ENCODE peak calls at places on chromosomes 11 and 22, in six cellular contexts. One of them, this sample, is unnamed.

GRCh38 chr11:14973621-14974020 is 1.5 kb upstream of the CALCA start:
- DNase-seq in epithelial cell of esophagus: peak
- DNase-seq in activated T-helper 1 cell treated with anti-CD3 and anti-CD28 coated beads, Interleukin-12 subunit alpha, Interleukin-12 subunit beta, Interleukin-2, Interleukin-4 antibody, amounts not matched to agents 30 ng/mL and 10 ng/mL and 1 ng/mL, durations not matched to agents 14 hours and 24 hours and 36 hours: no peak
- DNase-seq in A549: no peak
- DNase-seq in NCI-H510A: peak
- DNase-seq in ELF-1: peak
- DNase-seq in this sample: no peak

GRCh38 chr22:43541022-43541421 is 129.2 kb downstream of the MPPED1 start:
- DNase-seq in epithelial cell of esophagus: no peak
- DNase-seq in ELF-1: no peak
- DNase-seq in NCI-H510A: no peak
- DNase-seq in A549: no peak
- DNase-seq in activated T-helper 1 cell treated with anti-CD3 and anti-CD28 coated beads, Interleukin-12 subunit alpha, Interleukin-12 subunit beta, Interleukin-2, Interleukin-4 antibody, amounts not matched to agents 30 ng/mL and 10 ng/mL and 1 ng/mL, durations not matched to agents 14 hours and 24 hours and 36 hours: no peak
- DNase-seq in this sample: no peak

GRCh38 chr11:17067417-17067816 is 10.1 kb downstream of the RPS13 start:
- DNase-seq in NCI-H510A: no peak
- DNase-seq in epithelial cell of esophagus: no peak
- DNase-seq in A549: no peak
- DNase-seq in ELF-1: no peak
- DNase-seq in activated T-helper 1 cell treated with anti-CD3 and anti-CD28 coated beads, Interleukin-12 subunit alpha, Interleukin-12 subunit beta, Interleukin-2, Interleukin-4 antibody, amounts not matched to agents 30 ng/mL and 10 ng/mL and 1 ng/mL, durations not matched to agents 14 hours and 24 hours and 36 hours: no peak
- DNase-seq in this sample: no peak

GRCh38 chr11:66313321-66314185 is 3.3 kb downstream of the CD248 start:
- DNase-seq in NCI-H510A: no peak
- DNase-seq in activated T-helper 1 cell treated with anti-CD3 and anti-CD28 coated beads, Interleukin-12 subunit alpha, Interleukin-12 subunit beta, Interleukin-2, Interleukin-4 antibody, amounts not matched to agents 30 ng/mL and 10 ng/mL and 1 ng/mL, durations not matched to agents 14 hours and 24 hours and 36 hours: no peak
- DNase-seq in ELF-1: no peak
- DNase-seq in epithelial cell of esophagus: no peak
- DNase-seq in A549: no peak
- DNase-seq in this sample: peak

GRCh38 chr11:95412074-95412473 is 181.1 kb upstream of the SESN3 start:
- DNase-seq in NCI-H510A: no peak
- DNase-seq in ELF-1: no peak
- DNase-seq in epithelial cell of esophagus: peak
- DNase-seq in A549: no peak
- DNase-seq in activated T-helper 1 cell treated with anti-CD3 and anti-CD28 coated beads, Interleukin-12 subunit alpha, Interleukin-12 subunit beta, Interleukin-2, Interleukin-4 antibody, amounts not matched to agents 30 ng/mL and 10 ng/mL and 1 ng/mL, durations not matched to agents 14 hours and 24 hours and 36 hours: no peak
- DNase-seq in this sample: no peak

GRCh38 chr11:102727890-102728289 is 3.1 kb upstream of the MMP8 start:
- DNase-seq in epithelial cell of esophagus: peak
- DNase-seq in ELF-1: no peak
- DNase-seq in NCI-H510A: no peak
- DNase-seq in A549: no peak
- DNase-seq in activated T-helper 1 cell treated with anti-CD3 and anti-CD28 coated beads, Interleukin-12 subunit alpha, Interleukin-12 subunit beta, Interleukin-2, Interleukin-4 antibody, amounts not matched to agents 30 ng/mL and 10 ng/mL and 1 ng/mL, durations not matched to agents 14 hours and 24 hours and 36 hours: no peak
- DNase-seq in this sample: peak

GRCh38 chr11:68862426-68862825 is 20.7 kb upstream of the CPT1A start:
- DNase-seq in NCI-H510A: no peak
- DNase-seq in ELF-1: no peak
- DNase-seq in epithelial cell of esophagus: no peak
- DNase-seq in activated T-helper 1 cell treated with anti-CD3 and anti-CD28 coated beads, Interleukin-12 subunit alpha, Interleukin-12 subunit beta, Interleukin-2, Interleukin-4 antibody, amounts not matched to agents 30 ng/mL and 10 ng/mL and 1 ng/mL, durations not matched to agents 14 hours and 24 hours and 36 hours: no peak
- DNase-seq in A549: no peak
- DNase-seq in this sample: no peak

GRCh38 chr11:126133902-126134301 is 71.2 kb upstream of the CDON start:
- DNase-seq in ELF-1: peak
- DNase-seq in activated T-helper 1 cell treated with anti-CD3 and anti-CD28 coated beads, Interleukin-12 subunit alpha, Interleukin-12 subunit beta, Interleukin-2, Interleukin-4 antibody, amounts not matched to agents 30 ng/mL and 10 ng/mL and 1 ng/mL, durations not matched to agents 14 hours and 24 hours and 36 hours: no peak
- DNase-seq in NCI-H510A: no peak
- DNase-seq in A549: no peak
- DNase-seq in epithelial cell of esophagus: no peak
- DNase-seq in this sample: no peak

GRCh38 chr11:74870485-74870884 is 78.4 kb downstream of the XRRA1 start:
- DNase-seq in A549: peak
- DNase-seq in NCI-H510A: no peak
- DNase-seq in epithelial cell of esophagus: peak
- DNase-seq in activated T-helper 1 cell treated with anti-CD3 and anti-CD28 coated beads, Interleukin-12 subunit alpha, Interleukin-12 subunit beta, Interleukin-2, Interleukin-4 antibody, amounts not matched to agents 30 ng/mL and 10 ng/mL and 1 ng/mL, durations not matched to agents 14 hours and 24 hours and 36 hours: no peak
- DNase-seq in ELF-1: peak
- DNase-seq in this sample: peak

GRCh38 chr22:45096256-45096907 is 67.3 kb upstream of the NUP50 start:
- DNase-seq in ELF-1: peak
- DNase-seq in epithelial cell of esophagus: peak
- DNase-seq in A549: peak
- DNase-seq in activated T-helper 1 cell treated with anti-CD3 and anti-CD28 coated beads, Interleukin-12 subunit alpha, Interleukin-12 subunit beta, Interleukin-2, Interleukin-4 antibody, amounts not matched to agents 30 ng/mL and 10 ng/mL and 1 ng/mL, durations not matched to agents 14 hours and 24 hours and 36 hours: peak
- DNase-seq in NCI-H510A: no peak
- DNase-seq in this sample: peak

GRCh38 chr11:77821349-77821851 is 456 bp downstream of the AAMDC start:
- DNase-seq in activated T-helper 1 cell treated with anti-CD3 and anti-CD28 coated beads, Interleukin-12 subunit alpha, Interleukin-12 subunit beta, Interleukin-2, Interleukin-4 antibody, amounts not matched to agents 30 ng/mL and 10 ng/mL and 1 ng/mL, durations not matched to agents 14 hours and 24 hours and 36 hours: peak
- DNase-seq in NCI-H510A: no peak
- DNase-seq in A549: peak
- DNase-seq in ELF-1: peak
- DNase-seq in epithelial cell of esophagus: peak
- DNase-seq in this sample: peak